ENCODE peak calls at places on chromosome 3, in six cellular contexts. Z is HepG2, B is A549, G is GM12878, P is K562, R is endothelial cell of umbilical vein. O is an unnamed sample.

GRCh38 chr3:128424508-128425069 is 42.1 kb downstream of the DNAJB8 start:
- DNase-seq in G (no peak), Z (no peak), R (peak; percentile 82), P (peak; percentile 41), B (no peak), O (no peak)

GRCh38 chr3:123448503-123449091 is at the start of gene ADCY5:
- DNase-seq in Z (no peak), P (no peak), B (no peak), R (peak; percentile 12), G (no peak), O (no peak)

GRCh38 chr3:27431116-27431515 is 53.1 kb downstream of the SLC4A7 start:
- DNase-seq in Z (no peak), G (no peak), R (peak; percentile 96), B (peak; percentile 23), P (no peak), O (no peak)

GRCh38 chr3:127542441-127542952 is 48.0 kb downstream of the TPRA1 start:
- DNase-seq in R (no peak), G (no peak), Z (peak; percentile 25), P (no peak), B (no peak), O (no peak)

GRCh38 chr3:145017959-145018358 is 1046.3 kb downstream of the DIPK2A start:
- DNase-seq in P (no peak), R (no peak), Z (no peak), B (no peak), G (no peak), O (no peak)

GRCh38 chr3:58521917-58522680 is 14.9 kb downstream of the ACOX2 start:
- DNase-seq in Z (peak; percentile 46), G (no peak), P (no peak), R (no peak), B (no peak), O (peak; percentile 46)

GRCh38 chr3:183198939-183199338 is 36.4 kb upstream of the LAMP3 start:
- DNase-seq in G (no peak), B (no peak), Z (no peak), R (no peak), P (no peak), O (no peak)

GRCh38 chr3:51819709-51820406 is 40.8 kb upstream of the IQCF6 start:
- DNase-seq in B (peak; percentile 6), G (no peak), Z (peak; percentile 6), R (no peak), P (peak; percentile 31), O (peak; percentile 46)

GRCh38 chr3:167406876-167407492 is 26.9 kb upstream of the ZBBX start:
- DNase-seq in Z (peak; percentile 56), B (peak; percentile 1), P (no peak), R (peak; percentile 44), G (no peak), O (peak; percentile 57)

GRCh38 chr3:71684752-71685151 is 40.5 kb downstream of the EIF4E3 start:
- DNase-seq in B (no peak), P (no peak), G (no peak), Z (no peak), R (peak; percentile 38), O (peak; percentile 74)

GRCh38 chr3:46455231-46456115 is 9.2 kb downstream of the LTF start:
- DNase-seq in P (no peak), B (no peak), G (no peak), Z (no peak), R (no peak), O (no peak)

GRCh38 chr3:13137808-13138565 is 64.8 kb upstream of the IQSEC1 start:
- DNase-seq in Z (no peak), R (no peak), G (no peak), P (no peak), B (no peak), O (no peak)

GRCh38 chr3:114558271-114558670 is 264.4 kb downstream of the TIGIT start:
- DNase-seq in Z (no peak), R (no peak), B (no peak), G (no peak), P (no peak), O (no peak)

DNA sequence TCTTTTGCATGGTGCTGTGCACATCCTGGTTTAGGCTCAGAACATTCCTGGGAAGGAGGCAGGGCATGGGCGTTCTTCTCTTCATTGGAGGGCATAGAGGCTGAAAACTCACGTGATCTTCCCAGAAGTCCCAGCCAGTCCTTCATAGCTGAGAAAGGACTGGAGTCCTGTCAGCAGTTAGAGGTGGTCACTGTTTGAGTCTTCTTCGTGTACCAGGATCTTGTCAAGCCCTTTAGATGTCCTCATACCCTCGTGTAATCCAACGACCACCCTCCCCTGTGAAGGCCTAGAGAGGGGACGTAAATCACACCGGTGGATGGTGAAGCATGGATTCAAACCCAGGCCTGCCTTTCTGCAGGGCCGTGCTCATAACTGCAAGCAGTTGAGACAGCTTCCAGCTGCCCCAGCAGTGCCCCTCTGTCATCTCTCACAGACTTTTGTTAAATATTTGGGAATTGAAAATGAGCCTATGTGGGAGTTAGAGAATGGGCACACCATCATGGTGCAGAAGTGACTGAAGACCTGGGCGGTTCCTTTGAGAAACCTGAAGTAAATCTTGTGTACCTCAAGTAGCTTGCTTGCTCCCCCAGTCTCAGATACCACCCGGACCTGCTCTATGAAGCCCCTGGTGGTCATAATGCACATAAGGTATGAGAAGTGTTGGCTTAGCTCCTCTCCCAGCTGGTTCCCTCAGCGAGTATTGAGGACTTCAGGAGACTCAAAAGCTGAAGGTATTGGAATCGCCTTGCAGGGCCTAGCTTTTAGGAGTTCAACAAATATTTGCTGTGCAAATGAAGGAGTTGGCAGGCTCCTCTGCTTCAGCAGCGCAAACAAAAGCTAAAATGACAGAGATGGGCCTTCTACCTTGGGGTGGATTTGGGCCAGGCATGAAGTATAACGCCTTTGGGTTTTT is 1.4 kb downstream of the CMTM8 start:
- DNase-seq in P (peak; percentile 60), R (peak; percentile 64), Z (peak; percentile 65), G (no peak), B (peak; percentile 79), O (peak; percentile 67)
- H3K4me3 ChIP-seq in P (no peak overlapping the region), R (no peak overlapping the region), Z (peak overlapping the region; percentile 87), G (no peak overlapping the region), B (peak overlapping the region; percentile 96), O (no peak overlapping the region)

GRCh38 chr3:173742491-173742890 is 344.9 kb downstream of the NLGN1 start:
- DNase-seq in G (no peak), Z (no peak), B (no peak), P (no peak), R (peak; percentile 17), O (no peak)
- TF ChIP-seq MYC in G (no peak), Z (no peak), B (no peak), P (no peak), R (no peak), O (no peak)

GRCh38 chr3:35640186-35640584 is 860 bp downstream of the ARPP21 start:
- DNase-seq in R (no peak), G (no peak), B (no peak), P (no peak), Z (no peak), O (no peak)

GRCh38 chr3:35640736-35641135 is 1.4 kb downstream of the ARPP21 start:
- DNase-seq in G (no peak), R (no peak), Z (no peak), P (no peak), B (no peak), O (no peak)

GRCh38 chr3:35644461-35644860 is 5.1 kb downstream of the ARPP21 start:
- DNase-seq in R (no peak), B (no peak), P (no peak), G (no peak), Z (no peak), O (no peak)

GRCh38 chr3:35643391-35643790 is 4.1 kb downstream of the ARPP21 start:
- DNase-seq in G (no peak), Z (no peak), B (no peak), R (no peak), P (no peak), O (no peak)

GRCh38 chr3:35641920-35642532 is 2.7 kb downstream of the ARPP21 start:
- DNase-seq in B (no peak), Z (no peak), P (no peak), G (no peak), R (no peak), O (no peak)
- TF ChIP-seq POLR2A in B (no peak), Z (no peak), P (no peak), G (no peak), R (no peak), O (no peak)

DNA sequence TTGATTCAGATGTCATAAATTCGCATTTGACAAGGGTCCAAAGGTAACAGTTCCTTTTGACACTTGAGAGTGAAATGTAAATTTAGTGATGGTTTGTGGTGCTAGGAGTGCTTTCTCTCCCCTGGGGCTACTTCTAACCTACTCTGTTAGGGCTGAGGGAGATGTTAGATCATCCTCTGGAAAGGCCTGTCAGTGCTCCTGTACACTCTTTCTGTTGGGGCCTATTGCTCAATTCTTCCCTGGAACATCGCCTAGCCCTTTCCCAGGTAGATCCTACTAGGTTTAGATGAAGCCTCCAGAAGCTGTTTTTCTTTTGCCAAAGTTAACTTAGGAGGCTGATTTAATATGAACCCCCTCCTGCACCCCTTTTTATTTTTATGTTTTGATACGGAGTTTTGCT is 1.4 kb downstream of the PCCB start:
- DNase-seq in B (no peak), Z (no peak), R (no peak), P (peak; percentile 15), G (no peak), O (peak; percentile 20)
- H3K4me3 ChIP-seq in B (no peak overlapping the region), Z (peak overlapping the region; percentile 77), R (no peak overlapping the region), P (peak overlapping the region; percentile 58), G (peak overlapping the region; percentile 66), O (peak overlapping the region; percentile 93)

DNA sequence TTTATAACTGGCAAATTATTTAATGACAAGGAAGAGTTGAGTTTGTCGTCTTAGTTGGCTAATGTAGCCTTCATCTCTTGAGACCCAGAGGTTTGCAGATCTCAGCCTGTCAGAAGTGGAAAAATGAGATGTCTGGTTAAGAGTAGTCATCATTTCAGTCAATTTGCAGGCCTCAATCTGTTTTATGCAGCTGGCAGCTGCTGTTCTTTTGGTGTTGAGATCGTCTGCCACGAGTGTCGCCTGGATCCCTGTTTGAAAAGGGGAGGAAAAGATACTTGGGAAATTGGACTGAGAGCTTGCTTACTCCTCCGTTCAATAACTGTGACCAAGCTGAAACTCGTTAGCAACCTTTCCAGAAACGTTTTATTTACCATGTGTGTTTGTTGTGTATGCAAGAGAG is 2.3 kb downstream of the PHLDB2 start:
- DNase-seq in R (peak; percentile 50), G (no peak), P (no peak), B (no peak), Z (no peak), O (no peak)
- TF ChIP-seq MYC in R (no peak), G (no peak), P (no peak), B (no peak), Z (no peak), O (no peak)

O was measured in NB4.